ENCODE peak calls at places on chromosome 15, in eight cellular contexts. E is left ventricle myocardium inferior, T is tibial nerve, G is spleen, S is PC-3, Y is skeletal muscle cell, D is pancreas, K is foreskin fibroblast. W is an unnamed sample.

GRCh38 chr15:65956307-65956706 is 87.0 kb downstream of the RAB11A start:
- DNase-seq in E (no peak), T (no peak), G (no peak), S (no peak), Y (no peak), D (no peak), K (no peak), W (no peak)

GRCh38 chr15:80695911-80696651 is 971 bp downstream of the ABHD17C start:
- DNase-seq in E (peak; percentile 25), T (no peak), G (no peak), S (peak; percentile 62), Y (no peak), D (peak; percentile 36), K (peak; percentile 58), W (peak; percentile 15)

GRCh38 chr15:60510006-60510405 is 31.1 kb upstream of the ICE2 start:
- DNase-seq in E (no peak), T (no peak), G (no peak), S (no peak), Y (no peak), D (no peak), K (no peak), W (no peak)

GRCh38 chr15:82862886-82863285 is 53.5 kb downstream of the WHAMM start:
- DNase-seq in E (no peak), T (no peak), G (no peak), S (no peak), Y (no peak), D (no peak), K (no peak), W (no peak)

GRCh38 chr15:17026633-17027032 is 3515.0 kb downstream of the GOLGA6L6 start:
- DNase-seq in E (no peak), T (no peak), G (no peak), S (no peak), Y (no peak), D (no peak), K (no peak), W (no peak)

GRCh38 chr15:32851619-32852416 is 134.0 kb downstream of the GREM1 start:
- DNase-seq in E (no peak), T (no peak), G (no peak), S (peak; percentile 69), Y (peak; percentile 74), D (no peak), K (peak; percentile 89), W (no peak)

GRCh38 chr15:34753236-34753894 is 1.4 kb downstream of the GJD2 start:
- DNase-seq in E (peak; percentile 14), T (no peak), G (no peak), S (peak; percentile 51), Y (peak; percentile 8), D (no peak), K (peak; percentile 74), W (no peak)

GRCh38 chr15:83927704-83928391 is 273.9 kb downstream of the ADAMTSL3 start:
- DNase-seq in E (no peak), T (no peak), G (no peak), S (no peak), Y (no peak), D (no peak), K (no peak), W (no peak)

GRCh38 chr15:101625980-101626379 is 26.2 kb downstream of the TM2D3 start:
- DNase-seq in E (no peak), T (no peak), G (no peak), S (no peak), Y (no peak), D (no peak), K (peak; percentile 48), W (no peak)

GRCh38 chr15:38868326-38869114 is 303.9 kb upstream of the RASGRP1 start:
- DNase-seq in E (no peak), T (peak; percentile 59), G (no peak), S (peak; percentile 95), Y (peak; percentile 95), D (no peak), K (peak; percentile 97), W (peak; percentile 71)

GRCh38 chr15:52480990-52481389 is 47.7 kb downstream of the MYO5A start:
- DNase-seq in E (no peak), T (no peak), G (no peak), S (no peak), Y (no peak), D (no peak), K (peak; percentile 30), W (no peak)

GRCh38 chr15:42623951-42624350 is 48.5 kb downstream of the STARD9 start:
- DNase-seq in E (no peak), T (no peak), G (no peak), S (no peak), Y (no peak), D (no peak), K (no peak), W (no peak)

GRCh38 chr15:47736123-47736786 is 18.9 kb downstream of the SEMA6D start:
- DNase-seq in E (no peak), T (no peak), G (no peak), S (no peak), Y (no peak), D (no peak), K (no peak), W (no peak)

GRCh38 chr15:67916565-67916964 is 76.7 kb upstream of the RNU6-1 start:
- DNase-seq in E (no peak), T (no peak), G (no peak), S (no peak), Y (no peak), D (no peak), K (no peak), W (no peak)

GRCh38 chr15:77024273-77025065 is 29.5 kb downstream of the PSTPIP1 start:
- DNase-seq in E (peak; percentile 66), T (peak; percentile 73), G (peak; percentile 90), S (peak; percentile 71), Y (no peak), D (peak; percentile 81), K (peak; percentile 76), W (peak; percentile 69)

GRCh38 chr15:58487041-58487723 is 55.4 kb downstream of the LIPC start:
- DNase-seq in E (no peak), T (no peak), G (no peak), S (no peak), Y (no peak), D (no peak), K (peak; percentile 39), W (no peak)

GRCh38 chr15:40234783-40235182 is 4.1 kb upstream of the PAK6 start:
- DNase-seq in E (no peak), T (no peak), G (no peak), S (peak; percentile 28), Y (no peak), D (no peak), K (no peak), W (no peak)

GRCh38 chr15:89408512-89409183 is 74.0 kb upstream of the POLG start:
- DNase-seq in E (no peak), T (no peak), G (no peak), S (no peak), Y (no peak), D (no peak), K (peak; percentile 21), W (no peak)

GRCh38 chr15:77037475-77038209 is 33.3 kb downstream of the TSPAN3 start:
- DNase-seq in E (no peak), T (no peak), G (peak; percentile 74), S (no peak), Y (no peak), D (no peak), K (no peak), W (no peak)

DNA sequence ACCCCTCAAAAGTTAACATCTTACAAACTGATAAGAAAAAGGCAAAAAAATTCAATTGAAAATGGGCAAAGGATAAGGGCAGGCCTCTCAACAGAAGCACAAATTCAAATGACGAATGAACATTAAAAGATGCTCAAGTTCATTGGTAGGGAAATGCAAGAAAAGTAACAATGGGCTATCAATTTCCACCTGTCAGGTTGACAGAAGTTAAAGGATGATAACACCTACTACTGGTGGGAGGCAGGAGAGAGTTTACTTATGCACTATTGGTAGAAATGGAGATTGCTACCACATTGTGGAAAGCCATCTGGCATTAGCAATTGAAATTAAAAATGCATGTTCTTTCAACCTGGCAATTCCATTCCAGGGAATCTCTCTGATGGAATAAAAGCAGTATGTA is 35.6 kb upstream of the TNFAIP8L3 start:
- DNase-seq in E (no peak), T (no peak), G (no peak), S (no peak), Y (no peak), D (no peak), K (no peak), W (no peak)
- H3K4me3 ChIP-seq in E (no peak overlapping the region), T (no peak overlapping the region), G (no peak overlapping the region), S (no peak overlapping the region), Y (no peak overlapping the region), D (no peak overlapping the region), K (no peak overlapping the region), W (no peak overlapping the region)

GRCh38 chr15:100140527-100141303 is 201.1 kb downstream of the ADAMTS17 start:
- DNase-seq in E (no peak), T (no peak), G (no peak), S (no peak), Y (no peak), D (no peak), K (no peak), W (no peak)
- H3K4me3 ChIP-seq in E (no peak overlapping the region), T (no peak overlapping the region), G (no peak overlapping the region), S (no peak overlapping the region), Y (no peak overlapping the region), D (no peak overlapping the region), K (no peak overlapping the region), W (no peak overlapping the region)

GRCh38 chr15:71279757-71280141 is 164.5 kb downstream of the THSD4 start:
- DNase-seq in E (no peak), T (no peak), G (no peak), S (no peak), Y (no peak), D (no peak), K (no peak), W (no peak)

GRCh38 chr15:71282086-71282485 is 166.8 kb downstream of the THSD4 start:
- DNase-seq in E (no peak), T (no peak), G (no peak), S (no peak), Y (peak; percentile 60), D (no peak), K (peak; percentile 61), W (no peak)

GRCh38 chr15:71276355-71276665 is 161.0 kb downstream of the THSD4 start:
- DNase-seq in E (no peak), T (no peak), G (no peak), S (peak; percentile 85), Y (no peak), D (no peak), K (no peak), W (no peak)

GRCh38 chr15:71275566-71276354 is 160.5 kb downstream of the THSD4 start:
- DNase-seq in E (no peak), T (no peak), G (no peak), S (peak; percentile 22), Y (no peak), D (no peak), K (no peak), W (no peak)

GRCh38 chr15:71278989-71279756 is 163.9 kb downstream of the THSD4 start:
- DNase-seq in E (no peak), T (peak; percentile 91), G (no peak), S (peak; percentile 95), Y (peak; percentile 98), D (peak; percentile 70), K (peak; percentile 92), W (peak; percentile 68)
- H3K4me3 ChIP-seq in E (no peak overlapping the region), T (no peak overlapping the region), G (no peak overlapping the region), S (no peak overlapping the region), Y (no peak overlapping the region), D (no peak overlapping the region), K (no peak overlapping the region), W (peak overlapping the region; percentile 15)

DNA sequence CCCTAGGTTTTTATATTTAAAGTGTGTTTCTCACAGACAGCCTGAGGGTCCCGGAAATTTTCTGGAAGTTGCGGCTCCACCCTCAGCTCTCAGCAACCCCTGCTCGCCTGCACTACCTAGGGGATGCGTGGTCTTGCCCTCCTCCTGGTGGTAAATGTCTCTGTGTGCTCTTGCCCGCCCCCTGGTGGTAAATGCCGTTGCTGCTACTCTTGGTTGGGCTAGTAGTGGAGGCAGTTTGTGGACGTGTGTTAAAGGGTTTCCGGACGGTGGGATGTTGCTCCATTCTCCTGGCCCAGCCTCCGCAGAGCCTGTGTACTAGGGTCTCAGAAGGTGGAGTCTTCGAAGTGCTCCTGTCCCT is 27.4 kb downstream of the STOML1 start:
- DNase-seq in E (peak; percentile 84), T (peak; percentile 98), G (peak; percentile 94), S (peak; percentile 79), Y (no peak), D (peak; percentile 79), K (peak; percentile 83), W (peak; percentile 87)
- H3K4me3 ChIP-seq in E (no peak overlapping the region), T (no peak overlapping the region), G (no peak overlapping the region), S (no peak overlapping the region), Y (no peak overlapping the region), D (no peak overlapping the region), K (no peak overlapping the region), W (no peak overlapping the region)